ENCODE peak calls at places on chromosomes 4 and X, in six cellular contexts. B is GM19239, D is Daoy, Q is brain microvascular endothelial cell, H is GM10248, R is colonic mucosa. J is an unnamed sample.

GRCh38 chr4:89489338-89489771 is 181.8 kb upstream of the GPRIN3 start:
- DNase-seq in Q (no peak), H (no peak), R (no peak), D (no peak), B (no peak), J (no peak)

GRCh38 chr4:27789768-27790167 is 929.1 kb downstream of the STIM2 start:
- DNase-seq in B (no peak), D (no peak), H (no peak), R (no peak), Q (peak), J (no peak)

GRCh38 chr4:64407000-64407399 is 2.2 kb downstream of the TECRL start:
- DNase-seq in H (no peak), D (no peak), Q (no peak), B (no peak), R (no peak), J (no peak)

GRCh38 chrX:68989456-68989855 is 160.6 kb downstream of the EFNB1 start:
- DNase-seq in Q (no peak), R (no peak), B (no peak), H (no peak), D (no peak), J (no peak)

GRCh38 chrX:150165776-150166610 is 197.1 kb upstream of the MAMLD1 start:
- DNase-seq in H (no peak), Q (no peak), D (no peak), B (no peak), R (no peak), J (no peak)

GRCh38 chr4:83074086-83074704 is 39.2 kb downstream of the COPS4 start:
- DNase-seq in R (peak), B (peak), Q (peak), D (peak), H (peak), J (peak)

GRCh38 chr4:127622923-127623754 is 9.6 kb upstream of the INTU start:
- DNase-seq in R (peak), D (peak), H (no peak), B (no peak), Q (peak), J (no peak)

GRCh38 chrX:44669626-44670025 is 127.0 kb upstream of the FUNDC1 start:
- DNase-seq in B (no peak), Q (no peak), D (no peak), H (no peak), R (no peak), J (no peak)

GRCh38 chr4:70992354-70992753 is 1.1 kb upstream of the DCK start:
- DNase-seq in D (no peak), R (peak), B (no peak), H (no peak), Q (no peak), J (no peak)

J was measured in RCC 7860.